ENCODE peak calls at places on chromosomes 12 and 14, in four cellular contexts. H, J, C and O are unnamed samples.

GRCh38 chr14:23359167-23359626 is 5.8 kb downstream of the EFS start:
- DNase-seq in C (no peak), H (no peak), J (no peak), O (no peak)

GRCh38 chr12:83042441-83043215 is 355.9 kb downstream of the TMTC2 start:
- DNase-seq in J (no peak), C (peak), H (peak), O (no peak)

GRCh38 chr14:61460853-61461611 is 139.7 kb downstream of the PRKCH start:
- DNase-seq in C (peak), H (no peak), J (no peak), O (no peak)

GRCh38 chr14:55609681-55610080 is 29.7 kb downstream of the KTN1 start:
- DNase-seq in H (peak), C (peak), J (no peak), O (no peak)

GRCh38 chr12:54195736-54196347 is 7.1 kb upstream of the SMUG1 start:
- DNase-seq in J (no peak), H (peak), C (peak), O (no peak)

GRCh38 chr12:124188561-124189405 is 106.1 kb upstream of the RFLNA start:
- DNase-seq in J (no peak), H (no peak), C (no peak), O (no peak)

GRCh38 chr12:70853326-70853725 is 67.2 kb downstream of the PTPRR start:
- DNase-seq in J (no peak), C (peak), H (peak), O (peak)

GRCh38 chr12:33588082-33588712 is 148.6 kb upstream of the SYT10 start:
- DNase-seq in H (peak), C (peak), J (no peak), O (no peak)

GRCh38 chr14:105337433-105337832 is 22.9 kb downstream of the PACS2 start:
- DNase-seq in J (no peak), H (no peak), C (no peak), O (no peak)

GRCh38 chr14:104876251-104876699 is 11.2 kb downstream of the CEP170B start:
- DNase-seq in C (peak), H (peak), J (no peak), O (no peak)

GRCh38 chr12:71848212-71848611 is 8.7 kb downstream of the TBC1D15 start:
- DNase-seq in H (no peak), C (no peak), J (no peak), O (no peak)

GRCh38 chr12:122834229-122834920 is 882 bp upstream of the HIP1R start:
- DNase-seq in J (peak), C (peak), H (peak), O (no peak)

GRCh38 chr14:77195766-77196165 is 14.2 kb downstream of the TMEM63C start:
- DNase-seq in J (no peak), H (no peak), C (no peak), O (no peak)

GRCh38 chr12:70002912-70003255 is 177.9 kb downstream of the MYRFL start:
- DNase-seq in C (no peak), H (no peak), J (no peak), O (no peak)

GRCh38 chr14:92695562-92695961 is 52.9 kb downstream of the LGMN start:
- DNase-seq in J (no peak), H (no peak), C (no peak), O (no peak)

GRCh38 chr14:81453166-81453766 is 53.1 kb upstream of the STON2 start:
- DNase-seq in H (peak), C (peak), J (peak), O (no peak)

GRCh38 chr12:130134563-130134915 is 27.7 kb upstream of the FZD10 start:
- DNase-seq in C (no peak), J (no peak), H (no peak), O (no peak)

GRCh38 chr12:68334136-68334535 is 2.0 kb upstream of the MDM1 start:
- DNase-seq in J (peak), H (no peak), C (no peak), O (no peak)

GRCh38 chr12:46778415-46778814 is 47.4 kb downstream of the SLC38A4 start:
- DNase-seq in J (no peak), C (no peak), H (no peak), O (no peak)

GRCh38 chr12:55585817-55586216 is 13.5 kb downstream of the OR2AP1 start:
- DNase-seq in C (no peak), J (no peak), H (no peak), O (no peak)

GRCh38 chr12:75058228-75058627 is 151.4 kb downstream of the KCNC2 start:
- DNase-seq in C (no peak), J (no peak), H (peak), O (no peak)

GRCh38 chr14:104082807-104083206 is 2.7 kb upstream of the ASPG start:
- DNase-seq in H (no peak), C (no peak), J (peak), O (no peak)

GRCh38 chr14:76917158-76917596 is 91.0 kb downstream of the LRRC74A start:
- DNase-seq in J (peak), C (peak), H (peak), O (no peak)

GRCh38 chr12:124486346-124486963 is 81.0 kb downstream of the NCOR2 start:
- DNase-seq in C (no peak), H (no peak), J (no peak), O (no peak)

GRCh38 chr14:55448146-55448614 is 7.8 kb upstream of the TBPL2 start:
- DNase-seq in C (peak), J (peak), H (peak), O (peak)

DNA sequence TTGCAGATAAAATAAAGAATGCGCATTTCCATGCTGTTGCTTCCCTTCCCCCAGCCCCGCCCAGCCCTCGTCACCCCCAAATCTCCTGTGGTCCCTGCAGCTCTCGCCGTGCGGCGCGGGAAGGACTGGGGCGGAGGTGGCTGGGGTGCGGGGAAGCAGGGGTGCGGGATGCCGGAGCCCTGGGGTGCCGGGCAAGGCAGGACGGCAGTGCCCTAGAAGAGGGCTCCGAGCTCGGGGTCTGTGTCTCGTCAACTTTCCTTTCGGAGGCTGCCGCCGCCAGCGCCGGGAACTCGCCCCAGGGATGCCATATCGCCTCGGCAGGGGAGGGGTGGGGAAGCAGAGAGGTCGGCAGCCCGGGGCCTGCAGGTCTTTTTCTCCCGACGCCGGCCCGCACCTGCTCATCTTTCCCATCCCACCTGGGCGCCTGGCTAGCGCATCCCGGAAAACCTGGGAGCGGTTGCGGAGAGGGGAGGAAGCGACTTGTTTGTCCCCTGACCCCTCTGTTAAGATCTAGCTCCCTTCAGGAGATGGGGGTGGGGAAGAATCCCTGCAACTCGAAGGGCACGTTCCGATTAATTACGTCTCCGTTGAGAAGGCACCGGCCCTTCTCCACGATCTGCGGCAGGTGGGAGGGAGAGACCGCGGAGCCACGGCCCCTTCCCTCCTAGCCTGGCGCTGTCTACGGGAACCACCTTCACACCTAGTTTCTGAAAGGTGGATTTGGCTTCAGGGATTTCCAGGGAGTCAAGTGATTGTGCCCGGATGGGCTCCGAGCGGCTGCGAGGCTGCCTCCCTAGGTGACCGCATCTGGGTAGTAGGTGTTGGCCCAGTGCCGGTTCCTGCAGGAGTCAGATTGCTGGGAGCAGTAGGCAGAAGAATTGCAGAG is 621 bp downstream of the CNTN1 start:
- DNase-seq in C (no peak), J (no peak), H (no peak), O (no peak)
- H3K4me3 ChIP-seq in C (peak), J (peak), H (peak), O (no peak)

GRCh38 chr14:75282166-75282547 is 3.5 kb downstream of the FOS start:
- DNase-seq in J (peak), H (peak), C (peak), O (no peak)

GRCh38 chr14:75281691-75282000 is 3.0 kb downstream of the FOS start:
- DNase-seq in C (peak), H (peak), J (no peak), O (no peak)

GRCh38 chr14:75279739-75280447 is 1.3 kb downstream of the FOS start:
- DNase-seq in J (peak), H (peak), C (peak), O (no peak)

GRCh38 chr14:75280448-75280830 is 1.8 kb downstream of the FOS start:
- DNase-seq in C (no peak), J (no peak), H (peak), O (no peak)

DNA sequence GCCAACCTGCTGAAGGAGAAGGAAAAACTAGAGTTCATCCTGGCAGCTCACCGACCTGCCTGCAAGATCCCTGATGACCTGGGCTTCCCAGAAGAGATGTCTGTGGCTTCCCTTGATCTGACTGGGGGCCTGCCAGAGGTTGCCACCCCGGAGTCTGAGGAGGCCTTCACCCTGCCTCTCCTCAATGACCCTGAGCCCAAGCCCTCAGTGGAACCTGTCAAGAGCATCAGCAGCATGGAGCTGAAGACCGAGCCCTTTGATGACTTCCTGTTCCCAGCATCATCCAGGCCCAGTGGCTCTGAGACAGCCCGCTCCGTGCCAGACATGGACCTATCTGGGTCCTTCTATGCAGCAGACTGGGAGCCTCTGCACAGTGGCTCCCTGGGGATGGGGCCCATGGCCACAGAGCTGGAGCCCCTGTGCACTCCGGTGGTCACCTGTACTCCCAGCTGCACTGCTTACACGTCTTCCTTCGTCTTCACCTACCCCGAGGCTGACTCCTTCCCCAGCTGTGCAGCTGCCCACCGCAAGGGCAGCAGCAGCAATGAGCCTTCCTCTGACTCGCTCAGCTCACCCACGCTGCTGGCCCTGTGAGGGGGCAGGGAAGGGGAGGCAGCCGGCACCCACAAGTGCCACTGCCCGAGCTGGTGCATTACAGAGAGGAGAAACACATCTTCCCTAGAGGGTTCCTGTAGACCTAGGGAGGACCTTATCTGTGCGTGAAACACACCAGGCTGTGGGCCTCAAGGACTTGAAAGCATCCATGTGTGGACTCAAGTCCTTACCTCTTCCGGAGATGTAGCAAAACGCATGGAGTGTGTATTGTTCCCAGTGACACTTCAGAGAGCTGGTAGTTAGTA is 2.4 kb downstream of the FOS start:
- DNase-seq in C (peak), H (no peak), J (peak), O (no peak)
- H3K4me3 ChIP-seq in C (no peak), H (no peak), J (peak), O (no peak)

GRCh38 chr12:113088971-113089756 is 32.6 kb downstream of the DTX1 start:
- DNase-seq in H (no peak), J (peak), C (no peak), O (no peak)
- H3K4me3 ChIP-seq in H (no peak), J (no peak), C (no peak), O (no peak)

GRCh38 chr14:74591394-74591793 is 20.6 kb downstream of the LTBP2 start:
- DNase-seq in H (no peak), J (no peak), C (no peak), O (no peak)

GRCh38 chr14:74592476-74593191 is 19.4 kb downstream of the LTBP2 start:
- DNase-seq in C (no peak), H (no peak), J (no peak), O (no peak)

GRCh38 chr14:74594021-74594420 is 18.0 kb downstream of the LTBP2 start:
- DNase-seq in J (no peak), C (no peak), H (no peak), O (no peak)

GRCh38 chr14:74593241-74593985 is 18.6 kb downstream of the LTBP2 start:
- DNase-seq in C (peak), J (no peak), H (no peak), O (no peak)

GRCh38 chr14:74591899-74592298 is 20.1 kb downstream of the LTBP2 start:
- DNase-seq in C (no peak), H (no peak), J (no peak), O (no peak)
- H3K4me3 ChIP-seq in C (no peak), H (no peak), J (no peak), O (no peak)

GRCh38 chr14:89702151-89702936 is 252.2 kb downstream of the EFCAB11 start:
- DNase-seq in H (peak), C (peak), J (peak), O (peak)

GRCh38 chr14:89695846-89696245 is 258.7 kb downstream of the EFCAB11 start:
- DNase-seq in C (no peak), J (no peak), H (no peak), O (no peak)

GRCh38 chr14:89699076-89699475 is 255.5 kb downstream of the EFCAB11 start:
- DNase-seq in C (no peak), H (no peak), J (no peak), O (no peak)

GRCh38 chr14:89697281-89698060 is 257.1 kb downstream of the EFCAB11 start:
- DNase-seq in C (no peak), H (no peak), J (no peak), O (no peak)

GRCh38 chr14:89701079-89702043 is 253.2 kb downstream of the EFCAB11 start:
- DNase-seq in H (peak), J (peak), C (peak), O (peak)
- H3K4me3 ChIP-seq in H (peak), J (peak), C (peak), O (peak)

DNA sequence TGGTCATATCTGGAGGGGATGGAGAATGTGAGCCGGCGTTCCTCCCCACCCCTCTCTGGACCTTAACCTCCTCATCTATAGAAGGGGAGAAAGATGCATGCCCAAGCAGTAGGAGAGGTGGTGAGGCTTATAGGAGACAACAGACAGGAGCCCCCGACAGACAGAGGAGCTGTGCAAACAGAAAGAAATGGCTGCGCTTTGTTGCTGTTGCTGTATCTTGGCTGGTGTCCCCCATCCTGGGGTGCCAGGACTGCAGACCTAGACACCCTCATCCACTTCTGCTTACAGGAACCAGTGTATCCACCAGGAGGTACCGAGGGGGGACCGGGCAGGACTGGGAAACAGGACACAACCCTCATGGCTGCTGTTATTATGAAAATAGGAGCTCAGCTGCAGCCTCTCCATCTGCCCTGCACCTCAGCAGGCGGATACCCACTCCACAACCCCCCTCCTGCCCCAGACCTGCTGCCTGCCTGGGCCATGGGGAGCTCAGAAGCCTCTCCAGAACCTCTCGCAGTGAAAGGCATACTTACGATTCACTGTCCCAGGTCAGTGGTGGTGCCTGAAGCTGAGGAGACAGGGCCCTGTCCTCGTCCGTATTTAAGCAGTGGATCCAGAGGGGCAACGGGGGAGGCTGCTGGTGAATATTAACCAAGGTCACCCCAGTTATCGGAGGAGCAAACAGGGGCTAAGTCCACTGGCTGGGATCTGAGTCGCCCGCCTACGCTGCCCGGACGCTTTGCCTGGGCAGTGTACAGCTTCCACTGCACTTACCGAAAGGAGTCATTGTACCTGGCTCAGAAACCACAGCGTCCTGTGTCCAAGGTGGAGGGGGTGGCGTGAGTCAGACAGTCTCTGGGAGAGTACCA is at the start of gene SERPINA1:
- DNase-seq in C (no peak), H (no peak), J (no peak), O (no peak)
- H3K4me3 ChIP-seq in C (no peak), H (no peak), J (no peak), O (no peak)

DNA sequence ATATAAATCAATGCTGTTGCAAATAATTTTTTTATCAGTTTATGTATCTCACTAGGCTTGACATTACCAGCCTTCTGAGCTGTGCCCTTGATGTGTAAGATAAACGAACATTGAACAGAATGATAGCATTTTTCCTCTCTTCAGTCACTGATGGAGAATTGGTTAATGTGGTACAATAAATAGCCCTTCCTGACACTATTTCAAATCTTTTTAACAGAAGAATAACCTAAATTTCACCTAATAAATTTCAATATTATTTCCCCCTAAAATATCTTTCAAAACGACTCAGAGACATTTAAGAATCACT is 2.2 kb upstream of the ATP2B1 start:
- DNase-seq in C (no peak), H (no peak), J (no peak), O (no peak)
- H3K4me3 ChIP-seq in C (peak), H (peak), J (no peak), O (peak)

GRCh38 chr14:20686386-20687143 is 2.0 kb upstream of the ANG start:
- DNase-seq in H (no peak), C (no peak), J (peak), O (no peak)

GRCh38 chr14:20684662-20685456 is 499 bp downstream of the RNASE4 start:
- DNase-seq in J (peak), C (peak), H (peak), O (no peak)

GRCh38 chr14:20688167-20688839 is at the start of gene ANG:
- DNase-seq in H (no peak), J (no peak), C (no peak), O (no peak)

GRCh38 chr14:20690848-20691640 is 2.5 kb downstream of the ANG start:
- DNase-seq in H (peak), C (peak), J (peak), O (peak)

GRCh38 chr14:20687362-20688166 is 1.0 kb upstream of the ANG start:
- DNase-seq in H (no peak), J (peak), C (no peak), O (no peak)
- H3K4me3 ChIP-seq in H (no peak), J (peak), C (no peak), O (no peak)

GRCh38 chr14:89618309-89618708 is 201.3 kb upstream of the FOXN3 start:
- DNase-seq in C (no peak), H (peak), J (peak), O (no peak)

GRCh38 chr14:89616425-89617141 is 199.6 kb upstream of the FOXN3 start:
- DNase-seq in H (peak), C (peak), J (no peak), O (peak)

GRCh38 chr14:89617142-89617460 is 200.1 kb upstream of the FOXN3 start:
- DNase-seq in C (no peak), H (peak), J (no peak), O (no peak)

GRCh38 chr14:89618821-89619551 is 202.0 kb upstream of the FOXN3 start:
- DNase-seq in H (peak), C (peak), J (peak), O (no peak)

GRCh38 chr14:89617471-89618291 is 200.6 kb upstream of the FOXN3 start:
- DNase-seq in J (peak), H (peak), C (peak), O (no peak)
- H3K4me3 ChIP-seq in J (peak), H (peak), C (peak), O (peak)

DNA sequence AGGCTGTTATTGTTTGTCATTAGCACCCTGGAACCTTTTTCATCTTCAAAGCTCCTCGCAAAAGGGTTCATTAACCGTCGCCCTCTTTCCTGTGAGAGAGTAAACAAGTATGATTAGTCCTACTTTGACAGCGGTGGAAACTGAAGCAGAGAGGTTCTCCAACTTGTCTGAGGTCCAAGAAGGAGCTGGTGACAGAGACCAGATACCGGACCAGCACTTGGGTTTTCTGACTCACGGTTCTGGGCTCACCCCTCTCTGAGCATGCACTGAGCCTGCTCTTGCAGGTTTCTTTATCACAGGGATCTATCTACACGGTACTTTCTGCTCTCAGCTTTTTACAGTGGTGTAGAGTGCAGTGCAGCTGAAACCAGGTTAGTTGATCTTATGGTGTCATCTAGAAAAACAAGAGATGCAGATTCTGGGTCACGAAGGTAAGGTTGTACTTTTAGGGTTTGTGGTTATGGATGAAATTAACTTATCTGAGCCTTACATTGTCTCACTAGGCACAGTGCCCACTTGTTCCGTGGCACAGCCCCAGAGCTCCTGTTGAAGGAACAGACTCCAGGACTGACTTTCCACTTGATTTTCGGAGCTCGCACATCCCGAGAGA is 62.1 kb downstream of the PPP2R5C start:
- DNase-seq in H (peak), J (peak), C (peak), O (no peak)
- H3K4me3 ChIP-seq in H (peak), J (peak), C (no peak), O (no peak)